ENCODE peak calls at places on chromosomes 12 and 14, in nine cellular contexts. Y is mucosa of descending colon, V is GM23338, K is GM19239, X is T-cell, M is epithelial cell of esophagus, G is GM03348, S is HFFc6, I is EH. U is an unnamed sample.

GRCh38 chr12:3102721-3103410 is 25.7 kb downstream of the TSPAN9 start:
- DNase-seq in V (no peak), I (no peak), G (no peak), M (no peak), X (no peak), K (no peak), Y (no peak), S (no peak), U (no peak)

GRCh38 chr14:64391986-64392385 is 3.8 kb downstream of the MTHFD1 start:
- DNase-seq in V (peak), I (no peak), S (no peak), M (no peak), G (no peak), Y (no peak), X (no peak), K (no peak), U (no peak)

GRCh38 chr14:23137221-23138172 is 18.4 kb upstream of the CEBPE start:
- DNase-seq in M (peak), X (no peak), G (no peak), I (no peak), Y (no peak), K (no peak), V (no peak), S (no peak), U (no peak)

GRCh38 chr12:111881712-111882111 is 39.7 kb downstream of the MAPKAPK5 start:
- DNase-seq in Y (no peak), I (no peak), V (no peak), K (no peak), S (no peak), G (no peak), X (no peak), M (no peak), U (no peak)

GRCh38 chr14:54919330-54919729 is 16.7 kb upstream of the GCH1 start:
- DNase-seq in V (no peak), M (no peak), Y (no peak), I (no peak), G (no peak), K (no peak), S (no peak), X (no peak), U (no peak)

GRCh38 chr14:67251573-67252226 is 10.5 kb downstream of the PALS1 start:
- DNase-seq in M (no peak), S (no peak), Y (no peak), X (no peak), K (no peak), G (no peak), V (peak), I (peak), U (no peak)

GRCh38 chr14:77660754-77661153 is 44.3 kb upstream of the SPTLC2 start:
- DNase-seq in V (no peak), G (no peak), M (no peak), K (no peak), I (no peak), X (no peak), S (no peak), Y (no peak), U (no peak)

GRCh38 chr14:70884595-70885342 is 22.5 kb upstream of the PCNX1 start:
- DNase-seq in M (peak), K (no peak), S (no peak), V (no peak), X (no peak), I (no peak), Y (no peak), G (no peak), U (no peak)

GRCh38 chr14:87108726-87109125 is 884.3 kb downstream of the GALC start:
- DNase-seq in V (no peak), K (no peak), I (peak), G (peak), M (peak), Y (no peak), X (no peak), S (no peak), U (no peak)

GRCh38 chr12:93550748-93551611 is 21.5 kb upstream of the SOCS2 start:
- DNase-seq in M (no peak), X (no peak), V (no peak), G (no peak), S (no peak), Y (no peak), I (no peak), K (no peak), U (no peak)

GRCh38 chr12:111439657-111440151 is 34.0 kb downstream of the SH2B3 start:
- DNase-seq in K (no peak), G (no peak), S (no peak), V (no peak), Y (no peak), X (no peak), I (no peak), M (no peak), U (peak)

GRCh38 chr14:23492618-23493272 is 23.2 kb downstream of the NGDN start:
- DNase-seq in Y (no peak), G (peak), S (peak), V (no peak), X (no peak), K (no peak), M (peak), I (no peak), U (no peak)

GRCh38 chr12:76879710-76880025 is 849 bp upstream of the CSRP2 start:
- DNase-seq in X (no peak), V (no peak), K (no peak), I (no peak), Y (no peak), M (no peak), S (no peak), G (no peak), U (no peak)

GRCh38 chr14:73242274-73242960 is 5.1 kb downstream of the PAPLN start:
- DNase-seq in X (no peak), Y (peak), K (no peak), V (no peak), M (no peak), S (no peak), I (no peak), G (peak), U (no peak)

GRCh38 chr12:119068129-119068856 is 87.0 kb downstream of the SRRM4 start:
- DNase-seq in K (no peak), X (no peak), I (no peak), G (no peak), S (no peak), M (no peak), Y (no peak), V (no peak), U (no peak)

GRCh38 chr14:31391473-31391872 is 28.9 kb downstream of the HEATR5A start:
- DNase-seq in S (no peak), I (no peak), K (no peak), G (no peak), X (no peak), Y (no peak), M (no peak), V (no peak), U (no peak)

GRCh38 chr14:52266179-52266578 is 1.3 kb upstream of the PTGDR start:
- DNase-seq in V (no peak), Y (no peak), X (no peak), G (peak), M (peak), S (no peak), K (no peak), I (peak), U (no peak)

GRCh38 chr14:73715707-73716106 is 1.5 kb upstream of the PNMA1 start:
- DNase-seq in M (no peak), Y (no peak), S (no peak), X (no peak), V (no peak), I (no peak), K (no peak), G (no peak), U (no peak)